ENCODE peak calls at places on chromosomes 12 and 14, in six cellular contexts. U is trophoblast cell, L is H1, P is IMR-90, E is neuronal stem cell, R is mesenchymal stem cell. I is an unnamed sample.

GRCh38 chr12:8156845-8157244 is at the start of gene ZNF705A:
- DNase-seq in U (peak; percentile 56), R (peak; percentile 73), L (no peak), E (no peak), P (peak; percentile 87), I (no peak)

GRCh38 chr14:75417674-75418073 is 10.1 kb upstream of the JDP2 start:
- DNase-seq in U (no peak), L (no peak), R (peak; percentile 69), E (no peak), P (peak; percentile 48), I (no peak)

GRCh38 chr12:52415870-52416750 is 10.0 kb upstream of the KRT82 start:
- DNase-seq in R (peak; percentile 81), L (no peak), U (peak; percentile 89), P (peak; percentile 71), E (no peak), I (no peak)

GRCh38 chr14:92551066-92551841 is 37.7 kb downstream of the RIN3 start:
- DNase-seq in R (no peak), E (no peak), U (no peak), L (no peak), P (no peak), I (no peak)

GRCh38 chr12:82028772-82029171 is 269.6 kb upstream of the PPFIA2 start:
- DNase-seq in P (no peak), U (no peak), E (no peak), L (no peak), R (no peak), I (no peak)

GRCh38 chr12:122858171-122858570 is 22.9 kb downstream of the HIP1R start:
- DNase-seq in L (no peak), P (no peak), U (no peak), R (no peak), E (no peak), I (no peak)

GRCh38 chr14:90140298-90140955 is 78.6 kb downstream of the KCNK13 start:
- DNase-seq in P (peak; percentile 17), L (no peak), E (no peak), U (no peak), R (peak; percentile 1), I (no peak)

GRCh38 chr14:68593806-68594536 is 198.9 kb downstream of the ZFP36L1 start:
- DNase-seq in L (no peak), R (peak; percentile 73), E (no peak), U (no peak), P (peak; percentile 45), I (no peak)

GRCh38 chr12:109387425-109388166 is 39.9 kb downstream of the MYO1H start:
- DNase-seq in R (peak; percentile 39), E (no peak), U (peak; percentile 72), L (no peak), P (peak; percentile 13), I (peak; percentile 40)

GRCh38 chr12:76266797-76267196 is 81.4 kb downstream of the BBS10 start:
- DNase-seq in E (no peak), L (no peak), R (peak; percentile 80), P (peak; percentile 90), U (no peak), I (no peak)

GRCh38 chr14:91078095-91078737 is 17.8 kb upstream of the RPS6KA5 start:
- DNase-seq in L (no peak), U (no peak), P (no peak), E (no peak), R (no peak), I (no peak)

GRCh38 chr12:115176741-115177400 is 492.9 kb upstream of the TBX3 start:
- DNase-seq in P (no peak), U (no peak), R (no peak), L (no peak), E (no peak), I (no peak)

GRCh38 chr14:87030182-87030581 is 962.8 kb downstream of the GALC start:
- DNase-seq in L (no peak), P (no peak), E (no peak), U (no peak), R (no peak), I (no peak)

GRCh38 chr14:56686416-56686815 is 106.8 kb downstream of the TMEM260 start:
- DNase-seq in L (peak; percentile 31), U (no peak), P (no peak), E (peak; percentile 27), R (no peak), I (peak; percentile 66)

GRCh38 chr12:131199221-131199620 is 245.5 kb downstream of the ADGRD1 start:
- DNase-seq in U (no peak), L (no peak), P (no peak), E (no peak), R (no peak), I (no peak)

GRCh38 chr14:55864890-55865655 is 253.1 kb upstream of the PELI2 start:
- DNase-seq in P (no peak), U (no peak), L (peak; percentile 27), R (no peak), E (no peak), I (peak; percentile 75)

GRCh38 chr12:52391618-52392002 is 6.2 kb upstream of the KRT84 start:
- DNase-seq in U (no peak), R (no peak), E (no peak), L (no peak), P (no peak), I (no peak)

GRCh38 chr12:70052931-70053497 is 190.2 kb upstream of the CNOT2 start:
- DNase-seq in L (no peak), U (peak; percentile 94), E (no peak), P (peak; percentile 67), R (peak; percentile 76), I (no peak)

GRCh38 chr12:53328043-53328435 is 6.6 kb upstream of the AAAS start:
- DNase-seq in P (no peak), U (no peak), E (no peak), L (no peak), R (no peak), I (peak; percentile 82)

GRCh38 chr12:75207338-75208083 is 2.1 kb downstream of the KCNC2 start:
- DNase-seq in L (no peak), R (no peak), U (no peak), E (peak; percentile 33), P (no peak), I (peak; percentile 57)

GRCh38 chr14:106790189-106791036 is 1264.0 kb downstream of the TMEM121 start:
- DNase-seq in P (no peak), L (no peak), E (no peak), U (peak; percentile 49), R (no peak), I (no peak)

GRCh38 chr14:88882236-88882635 is 57.8 kb downstream of the TTC8 start:
- DNase-seq in P (peak; percentile 34), E (no peak), R (no peak), L (no peak), U (no peak), I (no peak)

GRCh38 chr14:49957089-49957852 is 64.4 kb downstream of the ARF6 start:
- DNase-seq in R (no peak), E (no peak), P (no peak), U (no peak), L (no peak), I (no peak)

GRCh38 chr12:30795660-30796507 is 41.1 kb upstream of the CAPRIN2 start:
- DNase-seq in E (peak; percentile 53), L (no peak), U (peak; percentile 17), R (peak; percentile 87), P (peak; percentile 80), I (peak; percentile 89)

GRCh38 chr12:30797689-30798088 is 42.9 kb upstream of the CAPRIN2 start:
- DNase-seq in L (no peak), U (no peak), E (no peak), R (no peak), P (no peak), I (no peak)

GRCh38 chr12:30795410-30795659 is 40.6 kb upstream of the CAPRIN2 start:
- DNase-seq in U (no peak), L (no peak), E (peak; percentile 35), R (no peak), P (no peak), I (no peak)

GRCh38 chr12:30796508-30796780 is 41.7 kb upstream of the CAPRIN2 start:
- DNase-seq in R (no peak), U (no peak), E (peak; percentile 66), P (peak; percentile 67), L (no peak), I (peak; percentile 81)

DNA sequence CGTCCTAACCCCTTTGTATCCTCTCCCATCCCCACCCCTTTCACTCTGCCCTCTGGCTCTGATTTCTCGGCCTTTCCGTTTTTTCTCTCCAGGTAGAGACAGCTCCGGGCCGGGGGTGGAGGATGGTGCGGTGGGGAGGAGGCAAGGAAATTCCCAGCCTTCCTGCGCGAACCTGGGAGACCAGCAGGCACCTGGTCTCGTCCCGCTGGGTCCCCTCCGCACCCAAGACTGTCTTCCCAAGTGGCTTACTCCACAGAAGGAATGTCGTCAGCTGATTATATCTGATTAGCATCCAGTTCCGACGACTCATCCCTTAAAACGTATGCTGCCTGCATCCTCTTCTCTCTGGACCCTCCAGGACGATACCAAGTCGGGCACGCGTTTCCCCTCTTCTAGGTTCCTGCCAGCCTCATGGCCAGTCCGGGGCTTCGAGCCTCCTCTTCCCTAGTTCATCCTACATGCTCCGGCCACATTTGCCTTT is 42.2 kb upstream of the CAPRIN2 start:
- DNase-seq in E (no peak), U (peak; percentile 11), P (peak; percentile 47), L (no peak), R (peak; percentile 50), I (peak; percentile 66)
- H2BK120ac ChIP-seq in E (no peak overlapping the region), U (no peak overlapping the region), P (peak overlapping the region; percentile 76), L (no peak overlapping the region), R (no peak overlapping the region), I (no peak overlapping the region)

DNA sequence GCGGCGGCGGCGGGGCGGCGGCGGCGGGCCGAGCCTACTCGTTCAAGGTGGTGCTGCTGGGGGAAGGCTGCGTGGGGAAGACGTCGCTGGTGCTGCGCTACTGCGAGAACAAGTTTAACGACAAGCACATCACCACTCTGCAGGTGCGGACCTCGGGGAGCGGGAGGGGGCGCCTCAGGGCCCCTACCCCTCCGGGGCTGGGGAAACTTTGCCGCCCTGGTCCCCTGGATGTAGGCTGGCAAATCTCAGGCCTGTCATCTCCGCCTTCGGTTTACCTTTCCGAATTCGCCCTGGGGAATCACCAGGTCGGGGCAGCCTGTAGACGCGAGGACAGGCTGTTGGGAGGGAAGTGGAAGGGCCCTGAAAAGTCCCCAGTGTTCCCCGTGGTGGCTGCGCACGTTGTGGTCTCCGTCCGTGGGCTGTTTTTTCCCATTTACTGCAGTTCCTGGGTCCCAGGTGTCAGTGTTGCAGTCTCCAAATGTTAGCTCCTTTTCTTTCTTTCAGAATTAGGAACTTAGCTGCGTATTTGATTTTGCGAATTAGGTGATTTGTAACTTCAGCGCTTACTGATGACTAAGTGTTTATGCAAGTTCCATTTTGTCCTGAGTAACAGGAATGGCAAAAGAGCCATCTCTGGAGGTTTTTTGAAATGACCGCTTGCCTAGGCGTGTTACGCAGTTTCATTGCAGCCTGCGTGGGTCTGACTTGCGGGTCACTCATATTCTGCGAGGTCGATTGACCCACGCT is 656 bp downstream of the RAB21 start:
- DNase-seq in L (no peak), U (peak; percentile 80), E (no peak), R (peak; percentile 80), P (peak; percentile 73), I (no peak)
- H2BK120ac ChIP-seq in L (no peak overlapping the region), U (no peak overlapping the region), E (peak overlapping the region; percentile 56), R (peak overlapping the region; percentile 97), P (no peak overlapping the region), I (no peak overlapping the region)

GRCh38 chr14:53946404-53947400 is 9.9 kb downstream of the BMP4 start:
- DNase-seq in L (no peak), E (no peak), P (no peak), U (peak; percentile 24), R (no peak), I (peak; percentile 59)
- H2BK120ac ChIP-seq in L (no peak overlapping the region), E (peak overlapping the region; percentile 13), P (peak overlapping the region; percentile 78), U (no peak overlapping the region), R (peak overlapping the region; percentile 11), I (no peak overlapping the region)

DNA sequence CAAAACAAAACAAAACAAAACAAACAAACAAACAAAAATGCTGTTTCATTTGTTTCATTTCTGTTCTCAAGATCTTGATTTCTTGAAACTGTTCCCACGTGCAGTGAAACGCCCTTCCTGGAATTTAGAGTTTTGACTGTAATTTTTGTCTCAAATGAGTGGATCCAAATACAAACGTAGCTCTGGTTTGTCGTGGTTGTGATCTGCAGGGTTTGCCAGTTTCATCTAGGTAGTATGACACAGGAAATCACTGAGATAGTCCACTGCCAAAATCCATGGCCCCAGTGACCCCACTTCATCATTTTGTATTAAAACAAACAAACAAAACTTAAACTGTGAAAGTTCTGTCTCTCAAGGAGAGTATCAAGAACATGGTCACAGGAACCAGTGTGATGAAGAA is 838.6 kb downstream of the BCL11B start:
- DNase-seq in L (no peak), E (no peak), R (no peak), P (no peak), U (no peak), I (no peak)
- H2BK120ac ChIP-seq in L (no peak overlapping the region), E (no peak overlapping the region), R (no peak overlapping the region), P (no peak overlapping the region), U (no peak overlapping the region), I (no peak overlapping the region)